ENCODE peak calls at places on chromosomes 12 and 14, in six cellular contexts. U, M, Y, R, Z and G are unnamed samples.

GRCh38 chr12:7023096-7023495 is 4.8 kb upstream of the LPCAT3 start:
- DNase-seq in R (no peak), Z (no peak), Y (no peak), M (no peak), U (no peak), G (no peak)

GRCh38 chr14:97410667-97411286 is 613.6 kb downstream of the VRK1 start:
- DNase-seq in Z (no peak), R (no peak), M (no peak), U (no peak), Y (no peak), G (no peak)

GRCh38 chr14:36973806-36974442 is 198.5 kb downstream of the SLC25A21 start:
- DNase-seq in Y (no peak), Z (no peak), M (peak; percentile 83), U (peak; percentile 83), R (no peak), G (no peak)

GRCh38 chr12:103503546-103504480 is 8.0 kb upstream of the C12orf42 start:
- DNase-seq in Y (peak; percentile 16), M (no peak), R (peak; percentile 13), Z (peak; percentile 73), U (no peak), G (peak; percentile 91)

GRCh38 chr12:60981473-60981872 is 1278.7 kb upstream of the USP15 start:
- DNase-seq in R (no peak), M (no peak), U (no peak), Z (no peak), Y (no peak), G (peak; percentile 56)

GRCh38 chr12:116718578-116719454 is 19.1 kb downstream of the SPRING1 start:
- DNase-seq in Z (no peak), U (peak; percentile 80), R (no peak), M (peak; percentile 56), Y (no peak), G (no peak)

GRCh38 chr12:51419473-51420228 is 5.0 kb upstream of the SLC4A8 start:
- DNase-seq in Z (peak; percentile 58), R (no peak), U (peak; percentile 7), Y (no peak), M (no peak), G (peak; percentile 63)

GRCh38 chr12:12450043-12450451 is 93.2 kb downstream of the BORCS5 start:
- DNase-seq in U (no peak), Z (no peak), M (no peak), Y (no peak), R (peak; percentile 54), G (no peak)

GRCh38 chr14:51129130-51129529 is 34.2 kb upstream of the TRIM9 start:
- DNase-seq in R (peak; percentile 8), U (no peak), Y (no peak), M (no peak), Z (no peak), G (peak; percentile 55)

GRCh38 chr12:110971189-110971920 is 51.0 kb upstream of the MYL2 start:
- DNase-seq in U (no peak), Y (no peak), M (no peak), Z (peak; percentile 10), R (no peak), G (peak; percentile 13)

GRCh38 chr14:99615497-99616245 is 11.7 kb upstream of the CCDC85C start:
- DNase-seq in R (no peak), Z (no peak), U (no peak), M (no peak), Y (no peak), G (no peak)

GRCh38 chr12:88684610-88685009 is 104.3 kb upstream of the KITLG start:
- DNase-seq in R (no peak), M (no peak), Y (no peak), U (no peak), Z (no peak), G (no peak)

GRCh38 chr12:20350495-20350894 is 17.8 kb upstream of the PDE3A start:
- DNase-seq in Z (no peak), M (peak; percentile 83), R (no peak), U (peak; percentile 81), Y (no peak), G (no peak)

GRCh38 chr12:389138-390096 is at the start of gene KDM5A:
- DNase-seq in Y (peak; percentile 90), M (peak; percentile 94), R (peak; percentile 86), U (peak; percentile 96), Z (peak; percentile 97), G (peak; percentile 99)

GRCh38 chr12:2959194-2959507 is at the start of gene TEAD4:
- DNase-seq in Y (peak; percentile 39), R (peak; percentile 82), U (peak; percentile 83), Z (peak; percentile 92), M (peak; percentile 74), G (peak; percentile 98)

DNA sequence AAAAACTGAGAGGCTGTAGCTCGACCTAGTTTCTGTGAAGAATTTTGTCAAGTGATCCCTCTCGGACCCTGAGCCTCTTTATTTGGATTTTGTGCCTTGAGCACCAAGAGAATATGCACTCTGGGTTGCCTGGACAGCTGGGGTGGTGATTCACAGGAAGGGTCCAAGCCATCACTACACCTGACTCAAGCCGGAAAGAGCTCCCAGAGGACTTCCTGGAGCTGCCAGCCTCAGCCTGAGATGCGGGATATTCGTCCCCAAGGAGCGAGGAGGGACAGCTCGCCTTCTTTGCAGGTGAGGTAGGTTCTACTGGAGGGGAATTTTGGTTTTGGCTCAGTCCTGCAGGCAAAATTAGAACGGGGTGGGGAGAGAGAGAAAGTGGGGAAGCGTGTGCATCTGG is 94.3 kb downstream of the GALNT8 start:
- DNase-seq in Y (no peak), Z (no peak), R (no peak), U (no peak), M (no peak), G (no peak)
- H3K9ac ChIP-seq in Y (no peak overlapping the region), Z (no peak overlapping the region), R (no peak overlapping the region), U (no peak overlapping the region), M (no peak overlapping the region), G (no peak overlapping the region)

GRCh38 chr12:26021534-26021933 is 63.1 kb downstream of the RASSF8 start:
- DNase-seq in U (no peak), R (no peak), Z (no peak), M (no peak), Y (no peak), G (no peak)

GRCh38 chr12:26017484-26018211 is 59.2 kb downstream of the RASSF8 start:
- DNase-seq in Z (peak; percentile 82), U (no peak), M (peak; percentile 36), Y (peak; percentile 27), R (peak; percentile 50), G (peak; percentile 89)

GRCh38 chr12:26014085-26014484 is 55.6 kb downstream of the RASSF8 start:
- DNase-seq in M (peak; percentile 13), Y (no peak), R (no peak), U (peak; percentile 48), Z (no peak), G (no peak)

GRCh38 chr12:26022043-26022442 is 63.6 kb downstream of the RASSF8 start:
- DNase-seq in U (no peak), Z (no peak), R (no peak), Y (no peak), M (no peak), G (no peak)

DNA sequence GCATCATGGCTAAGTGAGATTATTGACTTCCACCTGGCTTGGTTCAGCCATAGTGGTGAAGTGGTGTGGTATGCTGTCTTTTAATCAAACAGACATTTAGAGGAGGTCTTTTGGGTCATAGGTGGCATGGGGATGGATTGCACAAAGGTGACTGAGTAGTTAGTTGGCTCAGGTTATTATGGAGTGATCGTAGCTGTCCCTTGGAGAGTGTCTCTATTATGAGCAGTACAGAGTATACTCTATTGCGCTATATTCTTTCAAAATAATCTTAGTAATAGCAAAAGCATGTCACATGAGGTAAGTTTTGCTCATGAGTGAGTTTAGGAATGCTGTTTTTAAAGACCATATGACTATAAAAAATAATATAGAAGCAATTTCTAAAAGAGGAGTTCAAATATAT is 60.4 kb downstream of the RASSF8 start:
- DNase-seq in R (no peak), Y (no peak), Z (no peak), U (no peak), M (peak; percentile 60), G (no peak)
- H3K9ac ChIP-seq in R (no peak overlapping the region), Y (no peak overlapping the region), Z (no peak overlapping the region), U (no peak overlapping the region), M (no peak overlapping the region), G (no peak overlapping the region)

GRCh38 chr12:46659032-46659703 is 166.6 kb downstream of the SLC38A4 start:
- DNase-seq in R (no peak), Z (no peak), M (peak; percentile 36), Y (no peak), U (peak; percentile 11), G (no peak)
- H3K9ac ChIP-seq in R (no peak overlapping the region), Z (no peak overlapping the region), M (peak overlapping the region; percentile 74), Y (no peak overlapping the region), U (no peak overlapping the region), G (no peak overlapping the region)

DNA sequence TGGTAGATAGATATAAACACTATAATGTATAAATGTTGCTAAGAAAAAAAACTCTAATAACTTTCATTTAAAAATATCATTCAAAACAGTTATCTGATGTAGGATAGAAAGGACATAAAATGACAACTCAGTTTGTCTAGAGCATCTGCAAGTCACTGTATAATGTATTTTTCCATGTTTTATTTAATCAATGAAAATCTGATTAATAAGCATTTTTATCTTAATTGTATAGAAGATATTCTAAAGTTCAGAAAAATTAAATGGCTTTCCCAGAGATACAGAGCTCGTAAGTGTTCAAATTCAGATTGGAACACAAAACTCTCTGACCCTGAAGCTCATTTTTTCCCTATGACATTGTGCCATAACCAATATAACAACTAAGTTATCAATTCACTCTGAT is 295.9 kb upstream of the DCN start:
- DNase-seq in R (no peak), Y (no peak), Z (no peak), U (no peak), M (no peak), G (no peak)
- H3K9ac ChIP-seq in R (no peak overlapping the region), Y (no peak overlapping the region), Z (no peak overlapping the region), U (no peak overlapping the region), M (no peak overlapping the region), G (no peak overlapping the region)